ENCODE peak calls at places on chromosomes 12 and 14, in five cellular contexts. One of them, this sample, is unnamed.

GRCh38 chr12:104576178-104576778 is 119.5 kb downstream of the CHST11 start:
- DNase-seq in stimulated activated CD4-positive, alpha-beta T cell treated with anti-CD3 and anti-CD28 coated beads, Interleukin-1b, Interleukin-23, amount 100 ng/mL, for 1 hour: no peak
- DNase-seq in cardiac muscle cell: no peak
- DNase-seq in spleen: no peak
- DNase-seq in GM13977: no peak
- DNase-seq in this sample: no peak

GRCh38 chr12:26512213-26512612 is 316.8 kb downstream of the SSPN start:
- DNase-seq in stimulated activated CD4-positive, alpha-beta T cell treated with anti-CD3 and anti-CD28 coated beads, Interleukin-1b, Interleukin-23, amount 100 ng/mL, for 1 hour: no peak
- DNase-seq in cardiac muscle cell: no peak
- DNase-seq in spleen: no peak
- DNase-seq in GM13977: no peak
- DNase-seq in this sample: no peak

GRCh38 chr14:71704210-71704609 is 228.0 kb upstream of the RGS6 start:
- DNase-seq in spleen: no peak
- DNase-seq in stimulated activated CD4-positive, alpha-beta T cell treated with anti-CD3 and anti-CD28 coated beads, Interleukin-1b, Interleukin-23, amount 100 ng/mL, for 1 hour: no peak
- DNase-seq in GM13977: no peak
- DNase-seq in cardiac muscle cell: no peak
- DNase-seq in this sample: no peak

GRCh38 chr14:31947076-31947475 is 130.0 kb upstream of the ARHGAP5 start:
- DNase-seq in GM13977: no peak
- DNase-seq in stimulated activated CD4-positive, alpha-beta T cell treated with anti-CD3 and anti-CD28 coated beads, Interleukin-1b, Interleukin-23, amount 100 ng/mL, for 1 hour: no peak
- DNase-seq in cardiac muscle cell: no peak
- DNase-seq in spleen: no peak
- DNase-seq in this sample: no peak

GRCh38 chr12:108879615-108880254 is at the start of gene DAO:
- DNase-seq in spleen: peak; percentile 42
- DNase-seq in stimulated activated CD4-positive, alpha-beta T cell treated with anti-CD3 and anti-CD28 coated beads, Interleukin-1b, Interleukin-23, amount 100 ng/mL, for 1 hour: no peak
- DNase-seq in GM13977: no peak
- DNase-seq in cardiac muscle cell: no peak
- DNase-seq in this sample: no peak

GRCh38 chr12:113762155-113762848 is 203.8 kb downstream of the RBM19 start:
- DNase-seq in spleen: no peak
- DNase-seq in cardiac muscle cell: no peak
- DNase-seq in GM13977: no peak
- DNase-seq in stimulated activated CD4-positive, alpha-beta T cell treated with anti-CD3 and anti-CD28 coated beads, Interleukin-1b, Interleukin-23, amount 100 ng/mL, for 1 hour: no peak
- DNase-seq in this sample: no peak

GRCh38 chr12:127025545-127025944 is 1241.4 kb upstream of the TMEM132C start:
- DNase-seq in cardiac muscle cell: no peak
- DNase-seq in spleen: no peak
- DNase-seq in stimulated activated CD4-positive, alpha-beta T cell treated with anti-CD3 and anti-CD28 coated beads, Interleukin-1b, Interleukin-23, amount 100 ng/mL, for 1 hour: no peak
- DNase-seq in GM13977: no peak
- DNase-seq in this sample: no peak

GRCh38 chr14:71686677-71687076 is 245.6 kb upstream of the RGS6 start:
- DNase-seq in cardiac muscle cell: peak; percentile 83
- DNase-seq in spleen: no peak
- DNase-seq in GM13977: no peak
- DNase-seq in stimulated activated CD4-positive, alpha-beta T cell treated with anti-CD3 and anti-CD28 coated beads, Interleukin-1b, Interleukin-23, amount 100 ng/mL, for 1 hour: no peak
- DNase-seq in this sample: no peak

GRCh38 chr14:56585461-56586084 is 6.0 kb downstream of the TMEM260 start:
- DNase-seq in cardiac muscle cell: no peak
- DNase-seq in GM13977: no peak
- DNase-seq in stimulated activated CD4-positive, alpha-beta T cell treated with anti-CD3 and anti-CD28 coated beads, Interleukin-1b, Interleukin-23, amount 100 ng/mL, for 1 hour: no peak
- DNase-seq in spleen: no peak
- DNase-seq in this sample: no peak

GRCh38 chr14:58513272-58513671 is 85.8 kb downstream of the KIAA0586 start:
- DNase-seq in cardiac muscle cell: no peak
- DNase-seq in GM13977: no peak
- DNase-seq in spleen: no peak
- DNase-seq in stimulated activated CD4-positive, alpha-beta T cell treated with anti-CD3 and anti-CD28 coated beads, Interleukin-1b, Interleukin-23, amount 100 ng/mL, for 1 hour: no peak
- DNase-seq in this sample: no peak

GRCh38 chr12:30154996-30155730 is 371.4 kb upstream of the TMTC1 start:
- DNase-seq in spleen: no peak
- DNase-seq in stimulated activated CD4-positive, alpha-beta T cell treated with anti-CD3 and anti-CD28 coated beads, Interleukin-1b, Interleukin-23, amount 100 ng/mL, for 1 hour: no peak
- DNase-seq in cardiac muscle cell: peak; percentile 61
- DNase-seq in GM13977: no peak
- DNase-seq in this sample: no peak

GRCh38 chr12:26226629-26227375 is 31.4 kb downstream of the SSPN start:
- DNase-seq in spleen: no peak
- DNase-seq in GM13977: no peak
- DNase-seq in cardiac muscle cell: peak; percentile 33
- DNase-seq in stimulated activated CD4-positive, alpha-beta T cell treated with anti-CD3 and anti-CD28 coated beads, Interleukin-1b, Interleukin-23, amount 100 ng/mL, for 1 hour: no peak
- DNase-seq in this sample: peak; percentile 4

GRCh38 chr14:49249022-49249421 is 337.2 kb downstream of the RPS29 start:
- DNase-seq in spleen: no peak
- DNase-seq in stimulated activated CD4-positive, alpha-beta T cell treated with anti-CD3 and anti-CD28 coated beads, Interleukin-1b, Interleukin-23, amount 100 ng/mL, for 1 hour: no peak
- DNase-seq in GM13977: no peak
- DNase-seq in cardiac muscle cell: peak; percentile 10
- DNase-seq in this sample: no peak

GRCh38 chr14:37172024-37172869 is at the start of gene SLC25A21:
- DNase-seq in cardiac muscle cell: peak; percentile 81
- DNase-seq in spleen: peak; percentile 77
- DNase-seq in GM13977: no peak
- DNase-seq in stimulated activated CD4-positive, alpha-beta T cell treated with anti-CD3 and anti-CD28 coated beads, Interleukin-1b, Interleukin-23, amount 100 ng/mL, for 1 hour: no peak
- DNase-seq in this sample: no peak

GRCh38 chr12:49375406-49375805 is 8.1 kb downstream of the SPATS2 start:
- DNase-seq in cardiac muscle cell: no peak
- DNase-seq in GM13977: no peak
- DNase-seq in stimulated activated CD4-positive, alpha-beta T cell treated with anti-CD3 and anti-CD28 coated beads, Interleukin-1b, Interleukin-23, amount 100 ng/mL, for 1 hour: no peak
- DNase-seq in spleen: no peak
- DNase-seq in this sample: no peak

GRCh38 chr14:63671987-63672386 is 30.3 kb upstream of the WDR89 start:
- DNase-seq in cardiac muscle cell: no peak
- DNase-seq in stimulated activated CD4-positive, alpha-beta T cell treated with anti-CD3 and anti-CD28 coated beads, Interleukin-1b, Interleukin-23, amount 100 ng/mL, for 1 hour: no peak
- DNase-seq in GM13977: no peak
- DNase-seq in spleen: no peak
- DNase-seq in this sample: no peak

GRCh38 chr14:71588028-71588427 is 344.2 kb upstream of the RGS6 start:
- DNase-seq in stimulated activated CD4-positive, alpha-beta T cell treated with anti-CD3 and anti-CD28 coated beads, Interleukin-1b, Interleukin-23, amount 100 ng/mL, for 1 hour: no peak
- DNase-seq in cardiac muscle cell: peak; percentile 75
- DNase-seq in GM13977: no peak
- DNase-seq in spleen: no peak
- DNase-seq in this sample: no peak

This sample was measured in Kasumi-1.